ENCODE peak calls at places on chromosomes 2 and 18, in six cellular contexts. E is A549, A is heart left ventricle, G is K562, C is mammary epithelial cell, X is dorsolateral prefrontal cortex. R is an unnamed sample.

GRCh38 chr2:44746856-44747612 is 194.5 kb upstream of the SIX3 start:
- DNase-seq in C (peak), A (no peak), X (no peak), G (no peak), E (no peak), R (no peak)

GRCh38 chr2:108189316-108189715 is 50.5 kb upstream of the SULT1C3 start:
- DNase-seq in E (peak), X (no peak), G (no peak), C (peak), A (no peak), R (no peak)

GRCh38 chr2:237733677-237734300 is 64.8 kb upstream of the RBM44 start:
- DNase-seq in C (no peak), X (no peak), G (no peak), A (no peak), E (no peak), R (no peak)

GRCh38 chr2:219631925-219632757 is 4.7 kb downstream of the SLC4A3 start:
- DNase-seq in A (peak), E (no peak), G (no peak), C (no peak), X (no peak), R (no peak)

GRCh38 chr18:25298853-25299274 is 53.1 kb downstream of the ZNF521 start:
- DNase-seq in E (no peak), G (peak), X (peak), C (peak), A (peak), R (peak)

GRCh38 chr2:46796843-46797625 is 118.6 kb downstream of the MCFD2 start:
- DNase-seq in G (no peak), E (no peak), C (no peak), X (no peak), A (no peak), R (no peak)

GRCh38 chr18:8818982-8819381 is 113.6 kb downstream of the MTCL1 start:
- DNase-seq in E (no peak), C (no peak), A (no peak), X (no peak), G (no peak), R (no peak)

GRCh38 chr2:68274022-68274421 is 21.7 kb upstream of the PPP3R1 start:
- DNase-seq in X (no peak), C (no peak), A (no peak), G (no peak), E (no peak), R (no peak)

GRCh38 chr2:177553176-177553909 is 160.8 kb downstream of the AGPS start:
- DNase-seq in X (no peak), C (peak), A (no peak), G (no peak), E (no peak), R (peak)

GRCh38 chr2:233940376-233941276 is 23.5 kb downstream of the TRPM8 start:
- DNase-seq in C (no peak), G (no peak), A (no peak), E (no peak), X (no peak), R (no peak)

GRCh38 chr2:26456701-26457224 is 21.2 kb downstream of the OTOF start:
- DNase-seq in E (peak), C (peak), G (no peak), A (no peak), X (no peak), R (no peak)

GRCh38 chr2:204544961-204545860 is at the start of gene PARD3B:
- DNase-seq in A (peak), C (peak), G (peak), X (no peak), E (peak), R (peak)

GRCh38 chr18:44723366-44723765 is 42.7 kb downstream of the SETBP1 start:
- DNase-seq in E (no peak), X (no peak), C (no peak), G (no peak), A (no peak), R (no peak)

GRCh38 chr18:44725300-44726096 is 44.8 kb downstream of the SETBP1 start:
- DNase-seq in C (peak), A (peak), X (no peak), E (no peak), G (peak), R (peak)

GRCh38 chr18:44719519-44720060 is 38.9 kb downstream of the SETBP1 start:
- DNase-seq in E (no peak), G (no peak), C (no peak), A (peak), X (no peak), R (no peak)

GRCh38 chr18:44727291-44727690 is 46.6 kb downstream of the SETBP1 start:
- DNase-seq in X (no peak), E (no peak), C (no peak), G (no peak), A (no peak), R (no peak)

GRCh38 chr18:44723973-44724778 is 43.5 kb downstream of the SETBP1 start:
- DNase-seq in A (no peak), C (no peak), E (no peak), G (peak), X (no peak), R (no peak)
- H3K4me3 ChIP-seq in A (no peak), C (no peak), E (no peak), G (no peak), X (no peak), R (no peak)

DNA sequence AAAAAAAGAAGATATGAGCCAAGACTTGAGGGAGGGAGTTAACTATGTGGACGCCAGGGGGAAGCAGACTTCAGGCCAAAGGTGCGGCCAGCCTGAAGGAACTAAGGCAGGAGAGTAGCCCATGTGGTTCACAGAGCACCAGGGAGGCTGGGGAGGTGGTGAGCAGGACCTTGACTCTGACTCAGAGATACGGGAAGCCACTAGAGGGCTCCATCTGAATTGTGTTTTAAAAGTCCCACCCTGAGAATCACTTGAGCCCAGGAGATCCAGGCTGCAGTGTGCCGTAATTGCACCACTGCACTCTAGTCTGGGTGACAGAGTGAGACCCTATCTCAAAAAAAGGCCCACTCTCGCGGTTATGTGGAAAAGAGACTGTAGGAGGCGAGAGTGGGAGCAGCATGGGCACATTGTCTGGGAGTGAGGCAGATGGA is 12.3 kb downstream of the CEP192 start:
- DNase-seq in A (peak), E (peak), G (peak), X (no peak), C (peak), R (peak)
- TF ChIP-seq CTCF in A (peak), E (peak), G (peak), X (no peak), C (peak), R (peak)

GRCh38 chr18:21686282-21687105 is 18.1 kb downstream of the ABHD3 start:
- DNase-seq in X (no peak), A (no peak), E (no peak), C (no peak), G (no peak), R (no peak)
- H3K4me3 ChIP-seq in X (no peak), A (no peak), E (no peak), C (no peak), G (no peak), R (no peak)

GRCh38 chr2:168697668-168698121 is 104.7 kb upstream of the NOSTRIN start:
- DNase-seq in C (peak), X (no peak), G (no peak), A (no peak), E (no peak), R (peak)
- TF ChIP-seq CTCF in C (no peak), X (no peak), G (peak), A (no peak), E (no peak), R (no peak)

DNA sequence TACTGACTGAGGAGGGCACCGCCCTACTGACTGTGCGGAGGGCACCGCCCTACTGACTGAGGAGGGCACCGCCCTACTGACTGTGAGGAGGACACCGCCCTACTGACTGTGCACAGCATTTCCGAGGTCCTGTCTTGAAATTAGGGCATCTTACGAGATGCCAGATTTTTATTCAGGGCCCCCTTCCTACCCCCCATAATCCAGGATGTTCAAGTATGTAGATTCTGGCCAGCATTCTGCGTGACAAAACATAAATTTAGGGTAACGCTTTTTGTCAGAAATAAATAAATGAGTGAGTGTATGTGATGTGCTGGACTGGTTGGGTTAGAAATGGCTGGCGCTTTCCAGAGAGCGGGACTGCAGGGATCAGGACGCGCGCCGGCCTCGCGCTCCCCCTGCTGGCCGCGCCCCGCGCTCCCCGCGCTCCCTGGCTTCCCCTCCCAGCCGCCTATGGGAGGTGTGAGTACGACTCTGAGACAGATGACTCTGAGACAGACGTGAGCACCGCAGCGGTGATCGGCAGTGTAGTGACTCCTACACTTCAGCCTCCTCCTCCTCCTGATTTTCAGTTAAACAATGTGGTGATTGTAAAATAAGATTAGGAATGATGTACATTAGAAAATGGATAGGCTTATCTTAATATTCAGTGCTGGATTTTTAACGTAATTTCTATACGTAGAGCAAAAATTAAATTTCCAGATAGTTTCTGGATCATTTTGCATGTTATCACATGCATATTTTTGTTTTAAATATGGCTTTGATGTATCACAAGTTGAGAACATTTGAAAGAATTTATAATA is 149.2 kb upstream of the NFATC1 start:
- DNase-seq in G (peak), C (peak), A (peak), X (peak), E (peak), R (peak)
- H3K4me3 ChIP-seq in G (no peak), C (no peak), A (no peak), X (peak), E (peak), R (no peak)

R was measured in astrocyte of the spinal cord.